ENCODE peak calls at places on chromosomes 1 and 21, in six cellular contexts. I is tibial nerve, X is heart left ventricle, A is cardiac muscle cell, B is tibial artery, N is left ventricle myocardium inferior. W is an unnamed sample. For H3K9me3, the result is how much of the 10 kb centered on the place peaks cover.

GRCh38 chr21:18244721-18245486 is at the start of gene CHODL:
- DNase-seq in I (no peak), X (no peak), A (peak), B (peak), N (peak), W (peak)

GRCh38 chr1:86429122-86429725 is 5.3 kb downstream of the CLCA2 start:
- DNase-seq in I (no peak), X (no peak), A (no peak), B (no peak), N (no peak), W (no peak)

GRCh38 chr1:53311909-53312305 is 16.0 kb downstream of the LRP8 start:
- DNase-seq in I (no peak), X (no peak), A (no peak), B (no peak), N (no peak), W (no peak)

GRCh38 chr1:93846151-93846928 is 32.7 kb downstream of the DNTTIP2 start:
- DNase-seq in I (peak), X (peak), A (peak), B (peak), N (peak), W (peak)

GRCh38 chr1:70299472-70299871 is 55.0 kb downstream of the ANKRD13C start:
- DNase-seq in I (no peak), X (no peak), A (no peak), B (no peak), N (no peak), W (no peak)

GRCh38 chr1:151799179-151800022 is 5.8 kb downstream of the LINGO4 start:
- DNase-seq in I (no peak), X (no peak), A (no peak), B (no peak), N (no peak), W (peak)

GRCh38 chr1:215156232-215156631 is 73.7 kb downstream of the KCNK2 start:
- DNase-seq in I (no peak), X (no peak), A (peak), B (no peak), N (no peak), W (no peak)

GRCh38 chr1:35488346-35488745 is 68.9 kb downstream of the KIAA0319L start:
- DNase-seq in I (no peak), X (no peak), A (no peak), B (no peak), N (no peak), W (no peak)

GRCh38 chr21:45372732-45373355 is 32.1 kb upstream of the COL18A1 start:
- DNase-seq in I (no peak), X (no peak), A (no peak), B (no peak), N (peak), W (no peak)

GRCh38 chr21:17793675-17794123 is 25.5 kb downstream of the C21orf91 start:
- DNase-seq in I (no peak), X (no peak), A (no peak), B (no peak), N (no peak), W (no peak)

GRCh38 chr1:18879221-18879790 is 19.8 kb upstream of the TAS1R2 start:
- DNase-seq in I (no peak), X (no peak), A (no peak), B (no peak), N (no peak), W (no peak)

GRCh38 chr1:161185282-161185682 is 8.0 kb upstream of the B4GALT3 start:
- DNase-seq in I (no peak), X (peak), A (no peak), B (peak), N (peak), W (no peak)

GRCh38 chr21:31236528-31236927 is 107.5 kb downstream of the TIAM1 start:
- DNase-seq in I (no peak), X (no peak), A (no peak), B (no peak), N (no peak), W (no peak)

GRCh38 chr1:32516402-32516801 is 22.8 kb upstream of the ZBTB8A start:
- DNase-seq in I (no peak), X (no peak), A (no peak), B (no peak), N (no peak), W (peak)

GRCh38 chr1:23358310-23358709 is 11.3 kb downstream of the ZNF436 start:
- DNase-seq in I (no peak), X (no peak), A (no peak), B (no peak), N (no peak), W (no peak)

GRCh38 chr1:19960621-19961020 is 18.8 kb downstream of the PLA2G2A start:
- DNase-seq in I (no peak), X (no peak), A (no peak), B (no peak), N (no peak), W (no peak)

GRCh38 chr1:59733443-59734141 is 81.2 kb upstream of the HOOK1 start:
- DNase-seq in I (no peak), X (no peak), A (no peak), B (no peak), N (no peak), W (no peak)

GRCh38 chr1:59279651-59280050 is 17.2 kb upstream of the FGGY start:
- DNase-seq in I (no peak), X (no peak), A (no peak), B (no peak), N (no peak), W (no peak)

GRCh38 chr1:19495816-19496528 is 10.6 kb upstream of the CAPZB start:
- DNase-seq in I (no peak), X (no peak), A (no peak), B (no peak), N (no peak), W (no peak)

GRCh38 chr1:46675549-46676314 is 4.1 kb downstream of the TEX38 start:
- DNase-seq in I (no peak), X (no peak), A (no peak), B (no peak), N (no peak), W (no peak)

GRCh38 chr1:34409689-34410229 is 233.1 kb downstream of the C1orf94 start:
- DNase-seq in I (no peak), X (no peak), A (no peak), B (no peak), N (no peak), W (no peak)

GRCh38 chr1:218081358-218081757 is 203.7 kb upstream of the RRP15 start:
- DNase-seq in I (no peak), X (no peak), A (no peak), B (no peak), N (no peak), W (no peak)

GRCh38 chr1:168234846-168235547 is 9.2 kb downstream of the SFT2D2 start:
- DNase-seq in I (no peak), X (no peak), A (peak), B (no peak), N (no peak), W (peak)
- TF ChIP-seq CTCF in I (peak), X (peak), A (peak), B (peak), N (peak), W (peak)

DNA sequence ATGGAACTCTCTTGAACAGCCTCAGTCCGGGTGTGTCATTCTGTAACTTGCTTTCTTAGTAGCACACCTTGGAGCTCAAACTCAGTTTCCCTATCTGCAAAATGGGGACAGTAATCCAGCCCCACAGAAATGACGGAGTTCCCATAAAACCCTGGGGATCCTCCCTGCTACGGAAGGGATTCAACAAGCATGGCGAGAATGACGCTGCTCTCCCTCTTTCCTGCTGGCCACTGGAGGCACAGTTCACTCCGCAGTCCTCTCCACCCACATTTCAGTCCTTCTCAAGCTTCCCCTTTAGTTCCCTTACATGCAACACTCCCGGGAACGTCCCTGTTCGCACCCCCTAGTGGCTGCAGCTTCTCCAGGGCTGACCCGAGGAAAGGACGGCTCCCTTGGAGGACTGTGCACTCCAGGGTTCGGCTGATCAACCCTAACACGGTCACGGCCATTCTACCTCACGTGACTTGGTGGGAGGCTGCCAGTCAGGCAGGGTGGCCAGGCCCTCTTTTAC is 20.6 kb downstream of the RUNX3 start:
- DNase-seq in I (no peak), X (peak), A (peak), B (peak), N (peak), W (peak)
- H3K9me3 ChIP-seq in I (under half), X (under half), A (under half), B (under half), N (under half), W (under half)

GRCh38 chr1:115507256-115507589 is 134.5 kb upstream of the VANGL1 start:
- DNase-seq in I (no peak), X (no peak), A (peak), B (no peak), N (no peak), W (peak)
- TF ChIP-seq CTCF in I (no peak), X (peak), A (peak), B (no peak), N (peak), W (peak)

GRCh38 chr1:180231506-180232420 is 1.7 kb downstream of the LHX4 start:
- DNase-seq in I (no peak), X (no peak), A (peak), B (no peak), N (no peak), W (peak)
- H3K9me3 ChIP-seq in I (under half), X (under half), A (under half), B (under half), N (under half), W (under half)